ENCODE peak calls at places on chromosomes 2 and 18, in four cellular contexts. One of them, this sample, is unnamed.

GRCh38 chr2:118849226-118850170 is 2.0 kb upstream of the EN1 start:
- DNase-seq in NCI-H345: no peak
- DNase-seq in stimulated activated CD4-positive, alpha-beta T cell treated with anti-CD3 and anti-CD28 coated beads, TNF-alpha, amount 100 ng/mL, for 4 hours: no peak
- DNase-seq in Panc1: no peak
- DNase-seq in this sample: no peak

GRCh38 chr2:64989982-64990614 is 899 bp downstream of the SLC1A4 start:
- DNase-seq in NCI-H345: peak
- DNase-seq in stimulated activated CD4-positive, alpha-beta T cell treated with anti-CD3 and anti-CD28 coated beads, TNF-alpha, amount 100 ng/mL, for 4 hours: no peak
- DNase-seq in Panc1: no peak
- DNase-seq in this sample: no peak

GRCh38 chr2:72367530-72368225 is 220.0 kb upstream of the CYP26B1 start:
- DNase-seq in stimulated activated CD4-positive, alpha-beta T cell treated with anti-CD3 and anti-CD28 coated beads, TNF-alpha, amount 100 ng/mL, for 4 hours: no peak
- DNase-seq in NCI-H345: no peak
- DNase-seq in Panc1: no peak
- DNase-seq in this sample: no peak

GRCh38 chr2:46564350-46564749 is 85.0 kb downstream of the TMEM247 start:
- DNase-seq in stimulated activated CD4-positive, alpha-beta T cell treated with anti-CD3 and anti-CD28 coated beads, TNF-alpha, amount 100 ng/mL, for 4 hours: no peak
- DNase-seq in Panc1: no peak
- DNase-seq in NCI-H345: no peak
- DNase-seq in this sample: no peak

GRCh38 chr2:219997341-219997851 is 370.0 kb downstream of the SLC4A3 start:
- DNase-seq in Panc1: no peak
- DNase-seq in NCI-H345: peak
- DNase-seq in stimulated activated CD4-positive, alpha-beta T cell treated with anti-CD3 and anti-CD28 coated beads, TNF-alpha, amount 100 ng/mL, for 4 hours: no peak
- DNase-seq in this sample: no peak

GRCh38 chr2:234003972-234004617 is 46.4 kb upstream of the SPP2 start:
- DNase-seq in Panc1: peak
- DNase-seq in stimulated activated CD4-positive, alpha-beta T cell treated with anti-CD3 and anti-CD28 coated beads, TNF-alpha, amount 100 ng/mL, for 4 hours: no peak
- DNase-seq in NCI-H345: no peak
- DNase-seq in this sample: no peak

GRCh38 chr2:11746376-11746806 is at the start of gene LPIN1:
- DNase-seq in stimulated activated CD4-positive, alpha-beta T cell treated with anti-CD3 and anti-CD28 coated beads, TNF-alpha, amount 100 ng/mL, for 4 hours: peak
- DNase-seq in Panc1: no peak
- DNase-seq in NCI-H345: peak
- DNase-seq in this sample: peak

GRCh38 chr18:72601481-72601880 is 57.3 kb upstream of the CBLN2 start:
- DNase-seq in NCI-H345: no peak
- DNase-seq in Panc1: no peak
- DNase-seq in stimulated activated CD4-positive, alpha-beta T cell treated with anti-CD3 and anti-CD28 coated beads, TNF-alpha, amount 100 ng/mL, for 4 hours: no peak
- DNase-seq in this sample: no peak

GRCh38 chr2:130877258-130877657 is 40.5 kb downstream of the ARHGEF4 start:
- DNase-seq in NCI-H345: no peak
- DNase-seq in stimulated activated CD4-positive, alpha-beta T cell treated with anti-CD3 and anti-CD28 coated beads, TNF-alpha, amount 100 ng/mL, for 4 hours: no peak
- DNase-seq in Panc1: no peak
- DNase-seq in this sample: no peak

GRCh38 chr2:240121675-240122074 is 14.4 kb downstream of the COPS9 start:
- DNase-seq in NCI-H345: no peak
- DNase-seq in Panc1: no peak
- DNase-seq in stimulated activated CD4-positive, alpha-beta T cell treated with anti-CD3 and anti-CD28 coated beads, TNF-alpha, amount 100 ng/mL, for 4 hours: no peak
- DNase-seq in this sample: no peak

GRCh38 chr2:58680938-58681337 is 439.8 kb upstream of the FANCL start:
- DNase-seq in NCI-H345: no peak
- DNase-seq in Panc1: no peak
- DNase-seq in stimulated activated CD4-positive, alpha-beta T cell treated with anti-CD3 and anti-CD28 coated beads, TNF-alpha, amount 100 ng/mL, for 4 hours: no peak
- DNase-seq in this sample: no peak

GRCh38 chr2:128536925-128537620 is 218.4 kb upstream of the HS6ST1 start:
- DNase-seq in Panc1: no peak
- DNase-seq in stimulated activated CD4-positive, alpha-beta T cell treated with anti-CD3 and anti-CD28 coated beads, TNF-alpha, amount 100 ng/mL, for 4 hours: no peak
- DNase-seq in NCI-H345: peak
- DNase-seq in this sample: no peak

GRCh38 chr2:12714391-12715221 is 2.1 kb upstream of the TRIB2 start:
- DNase-seq in stimulated activated CD4-positive, alpha-beta T cell treated with anti-CD3 and anti-CD28 coated beads, TNF-alpha, amount 100 ng/mL, for 4 hours: no peak
- DNase-seq in Panc1: no peak
- DNase-seq in NCI-H345: no peak
- DNase-seq in this sample: no peak

GRCh38 chr18:34892379-34892778 is 148.8 kb upstream of the MAPRE2 start:
- DNase-seq in NCI-H345: no peak
- DNase-seq in Panc1: no peak
- DNase-seq in stimulated activated CD4-positive, alpha-beta T cell treated with anti-CD3 and anti-CD28 coated beads, TNF-alpha, amount 100 ng/mL, for 4 hours: no peak
- DNase-seq in this sample: no peak

GRCh38 chr2:106126705-106127281 is 67.3 kb downstream of the UXS1 start:
- DNase-seq in Panc1: no peak
- DNase-seq in NCI-H345: no peak
- DNase-seq in stimulated activated CD4-positive, alpha-beta T cell treated with anti-CD3 and anti-CD28 coated beads, TNF-alpha, amount 100 ng/mL, for 4 hours: no peak
- DNase-seq in this sample: no peak

GRCh38 chr2:127121776-127122176 is 14.8 kb upstream of the BIN1 start:
- DNase-seq in stimulated activated CD4-positive, alpha-beta T cell treated with anti-CD3 and anti-CD28 coated beads, TNF-alpha, amount 100 ng/mL, for 4 hours: no peak
- DNase-seq in Panc1: no peak
- DNase-seq in NCI-H345: no peak
- DNase-seq in this sample: no peak

GRCh38 chr2:201618744-201619654 is 24.3 kb downstream of the TMEM237 start:
- DNase-seq in NCI-H345: peak
- DNase-seq in stimulated activated CD4-positive, alpha-beta T cell treated with anti-CD3 and anti-CD28 coated beads, TNF-alpha, amount 100 ng/mL, for 4 hours: no peak
- DNase-seq in Panc1: no peak
- DNase-seq in this sample: no peak

GRCh38 chr18:77191241-77191751 is 58.4 kb upstream of the GALR1 start:
- DNase-seq in stimulated activated CD4-positive, alpha-beta T cell treated with anti-CD3 and anti-CD28 coated beads, TNF-alpha, amount 100 ng/mL, for 4 hours: no peak
- DNase-seq in Panc1: no peak
- DNase-seq in NCI-H345: no peak
- DNase-seq in this sample: no peak

GRCh38 chr18:59697236-59697932 is at the start of gene CCBE1:
- DNase-seq in stimulated activated CD4-positive, alpha-beta T cell treated with anti-CD3 and anti-CD28 coated beads, TNF-alpha, amount 100 ng/mL, for 4 hours: no peak
- DNase-seq in NCI-H345: peak
- DNase-seq in Panc1: no peak
- DNase-seq in this sample: no peak

GRCh38 chr2:202104286-202104870 is 31.3 kb downstream of the KIAA2012 start:
- DNase-seq in stimulated activated CD4-positive, alpha-beta T cell treated with anti-CD3 and anti-CD28 coated beads, TNF-alpha, amount 100 ng/mL, for 4 hours: no peak
- DNase-seq in NCI-H345: no peak
- DNase-seq in Panc1: peak
- DNase-seq in this sample: no peak

GRCh38 chr2:142586693-142587432 is 290.6 kb upstream of the KYNU start:
- DNase-seq in NCI-H345: no peak
- DNase-seq in stimulated activated CD4-positive, alpha-beta T cell treated with anti-CD3 and anti-CD28 coated beads, TNF-alpha, amount 100 ng/mL, for 4 hours: no peak
- DNase-seq in Panc1: no peak
- DNase-seq in this sample: no peak

GRCh38 chr2:127320067-127320466 is 26.1 kb upstream of the ERCC3 start:
- DNase-seq in stimulated activated CD4-positive, alpha-beta T cell treated with anti-CD3 and anti-CD28 coated beads, TNF-alpha, amount 100 ng/mL, for 4 hours: no peak
- DNase-seq in Panc1: no peak
- DNase-seq in NCI-H345: no peak
- DNase-seq in this sample: no peak

GRCh38 chr2:20299113-20299512 is 51.5 kb downstream of the PUM2 start:
- DNase-seq in Panc1: no peak
- DNase-seq in NCI-H345: no peak
- DNase-seq in stimulated activated CD4-positive, alpha-beta T cell treated with anti-CD3 and anti-CD28 coated beads, TNF-alpha, amount 100 ng/mL, for 4 hours: no peak
- DNase-seq in this sample: no peak

GRCh38 chr2:38750793-38751042 is 443 bp downstream of the SRSF7 start:
- DNase-seq in Panc1: no peak
- DNase-seq in stimulated activated CD4-positive, alpha-beta T cell treated with anti-CD3 and anti-CD28 coated beads, TNF-alpha, amount 100 ng/mL, for 4 hours: peak
- DNase-seq in NCI-H345: peak
- DNase-seq in this sample: peak

GRCh38 chr18:23824704-23825103 is 135.5 kb downstream of the LAMA3 start:
- DNase-seq in stimulated activated CD4-positive, alpha-beta T cell treated with anti-CD3 and anti-CD28 coated beads, TNF-alpha, amount 100 ng/mL, for 4 hours: no peak
- DNase-seq in NCI-H345: no peak
- DNase-seq in Panc1: no peak
- DNase-seq in this sample: no peak

GRCh38 chr18:2380101-2380500 is 191.2 kb downstream of the METTL4 start:
- DNase-seq in stimulated activated CD4-positive, alpha-beta T cell treated with anti-CD3 and anti-CD28 coated beads, TNF-alpha, amount 100 ng/mL, for 4 hours: no peak
- DNase-seq in NCI-H345: no peak
- DNase-seq in Panc1: no peak
- DNase-seq in this sample: no peak

GRCh38 chr2:112834379-112835014 is 2.1 kb downstream of the IL1B start:
- DNase-seq in stimulated activated CD4-positive, alpha-beta T cell treated with anti-CD3 and anti-CD28 coated beads, TNF-alpha, amount 100 ng/mL, for 4 hours: no peak
- DNase-seq in NCI-H345: no peak
- DNase-seq in Panc1: no peak
- DNase-seq in this sample: no peak

GRCh38 chr2:172480301-172481218 is 53.2 kb downstream of the ITGA6 start:
- DNase-seq in NCI-H345: no peak
- DNase-seq in stimulated activated CD4-positive, alpha-beta T cell treated with anti-CD3 and anti-CD28 coated beads, TNF-alpha, amount 100 ng/mL, for 4 hours: no peak
- DNase-seq in Panc1: no peak
- DNase-seq in this sample: no peak

GRCh38 chr2:183038341-183039300 is at the start of gene NCKAP1:
- DNase-seq in Panc1: no peak
- DNase-seq in stimulated activated CD4-positive, alpha-beta T cell treated with anti-CD3 and anti-CD28 coated beads, TNF-alpha, amount 100 ng/mL, for 4 hours: peak
- DNase-seq in NCI-H345: peak
- DNase-seq in this sample: peak

GRCh38 chr2:25378731-25379490 is 37.2 kb upstream of the DNMT3A start:
- DNase-seq in stimulated activated CD4-positive, alpha-beta T cell treated with anti-CD3 and anti-CD28 coated beads, TNF-alpha, amount 100 ng/mL, for 4 hours: no peak
- DNase-seq in NCI-H345: no peak
- DNase-seq in Panc1: no peak
- DNase-seq in this sample: no peak

GRCh38 chr2:160062283-160063005 is at the start of gene PLA2R1:
- DNase-seq in NCI-H345: no peak
- DNase-seq in Panc1: no peak
- DNase-seq in stimulated activated CD4-positive, alpha-beta T cell treated with anti-CD3 and anti-CD28 coated beads, TNF-alpha, amount 100 ng/mL, for 4 hours: no peak
- DNase-seq in this sample: no peak

GRCh38 chr2:58289029-58289428 is 47.9 kb upstream of the FANCL start:
- DNase-seq in stimulated activated CD4-positive, alpha-beta T cell treated with anti-CD3 and anti-CD28 coated beads, TNF-alpha, amount 100 ng/mL, for 4 hours: no peak
- DNase-seq in NCI-H345: no peak
- DNase-seq in Panc1: no peak
- DNase-seq in this sample: no peak